ENCODE peak calls at places on chromosomes 12 and 14, in eight cellular contexts. T, E, H, Z, U, J, G and B are unnamed samples.

GRCh38 chr12:47881826-47882427 is 22.9 kb downstream of the VDR start:
- DNase-seq in Z (peak), G (no peak), U (peak), E (peak), T (peak), J (no peak), H (peak), B (peak)

GRCh38 chr14:68191567-68192321 is 372.2 kb downstream of the RAD51B start:
- DNase-seq in G (peak), J (peak), Z (peak), E (peak), H (no peak), T (no peak), U (no peak), B (peak)

GRCh38 chr14:65500075-65500474 is 87.5 kb downstream of the FUT8 start:
- DNase-seq in J (no peak), T (no peak), E (no peak), H (no peak), G (no peak), U (no peak), Z (no peak), B (no peak)

GRCh38 chr12:79933580-79934264 is 1.2 kb downstream of the PPP1R12A start:
- DNase-seq in G (no peak), T (peak), H (peak), Z (peak), U (no peak), E (no peak), J (no peak), B (no peak)

GRCh38 chr14:76154539-76155126 is 2.9 kb downstream of the GPATCH2L start:
- DNase-seq in E (no peak), H (no peak), J (no peak), T (no peak), U (no peak), G (no peak), Z (no peak), B (no peak)

GRCh38 chr12:128829870-128830504 is 6.2 kb upstream of the SLC15A4 start:
- DNase-seq in J (peak), G (no peak), T (no peak), H (peak), Z (no peak), U (no peak), E (no peak), B (peak)

GRCh38 chr14:87018294-87018693 is 974.7 kb downstream of the GALC start:
- DNase-seq in E (no peak), G (no peak), H (no peak), T (no peak), U (no peak), Z (no peak), J (no peak), B (no peak)

GRCh38 chr12:108270035-108270840 is 68.9 kb downstream of the CMKLR1 start:
- DNase-seq in G (no peak), Z (no peak), T (no peak), E (no peak), J (no peak), H (no peak), U (no peak), B (no peak)

GRCh38 chr12:93571854-93572711 is at the start of gene SOCS2:
- DNase-seq in Z (peak), H (peak), J (peak), T (peak), E (no peak), G (peak), U (peak), B (no peak)

GRCh38 chr14:65252471-65253255 is 150.3 kb upstream of the MAX start:
- DNase-seq in H (no peak), J (no peak), G (peak), Z (no peak), E (no peak), U (no peak), T (no peak), B (no peak)

GRCh38 chr12:89782807-89783206 is 74.2 kb upstream of the ATP2B1 start:
- DNase-seq in J (no peak), T (no peak), U (no peak), E (no peak), H (no peak), Z (no peak), G (no peak), B (no peak)

GRCh38 chr12:63400746-63401145 is 249.7 kb upstream of the AVPR1A start:
- DNase-seq in U (no peak), E (peak), Z (peak), G (no peak), J (no peak), H (no peak), T (peak), B (no peak)

GRCh38 chr12:49687941-49688340 is 19.3 kb downstream of the FMNL3 start:
- DNase-seq in J (no peak), T (no peak), Z (no peak), E (no peak), U (no peak), G (no peak), H (no peak), B (no peak)

GRCh38 chr14:70641548-70642312 is at the start of gene TTC9:
- DNase-seq in E (peak), G (no peak), U (no peak), T (peak), H (peak), J (no peak), Z (no peak), B (no peak)

GRCh38 chr12:53100466-53101151 is 2.7 kb upstream of the SOAT2 start:
- DNase-seq in Z (no peak), E (no peak), U (no peak), J (peak), H (no peak), G (no peak), T (no peak), B (no peak)

GRCh38 chr12:68242777-68243176 is 10.6 kb downstream of the IL22 start:
- DNase-seq in G (no peak), J (no peak), U (no peak), T (no peak), H (peak), E (no peak), Z (no peak), B (no peak)

GRCh38 chr12:53695148-53696138 is 19.6 kb upstream of the ATP5MC2 start:
- DNase-seq in J (no peak), G (no peak), Z (peak), E (peak), U (no peak), H (peak), T (peak), B (no peak)

GRCh38 chr12:50924439-50925341 is 27.7 kb upstream of the HIGD1C start:
- DNase-seq in U (peak), G (peak), Z (peak), H (peak), E (peak), J (peak), T (peak), B (peak)